ENCODE peak calls at places on chromosomes 4 and X, in seven cellular contexts. One of them, this sample, is unnamed.

GRCh38 chr4:124783847-124784246 is 71.3 kb upstream of the ANKRD50 start:
- DNase-seq in effector memory CD8-positive, alpha-beta T cell: no peak
- DNase-seq in iris pigment epithelial cell: peak
- DNase-seq in NCI-H1092 treated with DMSO at 0.1 percent for 48 hours: no peak
- DNase-seq in mesothelial cell of epicardium: no peak
- DNase-seq in NCI-H1105: no peak
- DNase-seq in T-cell: no peak
- DNase-seq in this sample: peak

GRCh38 chr4:48944659-48945290 is 38.2 kb upstream of the OCIAD2 start:
- DNase-seq in effector memory CD8-positive, alpha-beta T cell: no peak
- DNase-seq in NCI-H1105: no peak
- DNase-seq in NCI-H1092 treated with DMSO at 0.1 percent for 48 hours: no peak
- DNase-seq in mesothelial cell of epicardium: no peak
- DNase-seq in T-cell: peak
- DNase-seq in iris pigment epithelial cell: no peak
- DNase-seq in this sample: no peak

GRCh38 chr4:69995526-69996016 is at the start of gene STATH:
- DNase-seq in iris pigment epithelial cell: peak
- DNase-seq in NCI-H1105: no peak
- DNase-seq in T-cell: no peak
- DNase-seq in mesothelial cell of epicardium: no peak
- DNase-seq in NCI-H1092 treated with DMSO at 0.1 percent for 48 hours: no peak
- DNase-seq in effector memory CD8-positive, alpha-beta T cell: no peak
- DNase-seq in this sample: no peak

GRCh38 chrX:151901821-151902220 is 10.9 kb upstream of the MAGEA4 start:
- DNase-seq in effector memory CD8-positive, alpha-beta T cell: no peak
- DNase-seq in NCI-H1092 treated with DMSO at 0.1 percent for 48 hours: no peak
- DNase-seq in NCI-H1105: no peak
- DNase-seq in T-cell: no peak
- DNase-seq in mesothelial cell of epicardium: no peak
- DNase-seq in iris pigment epithelial cell: no peak
- DNase-seq in this sample: peak

GRCh38 chr4:140754918-140755810 is 1.0 kb downstream of the TBC1D9 start:
- DNase-seq in mesothelial cell of epicardium: no peak
- DNase-seq in T-cell: no peak
- DNase-seq in NCI-H1092 treated with DMSO at 0.1 percent for 48 hours: peak
- DNase-seq in effector memory CD8-positive, alpha-beta T cell: no peak
- DNase-seq in NCI-H1105: no peak
- DNase-seq in iris pigment epithelial cell: no peak
- DNase-seq in this sample: peak

GRCh38 chrX:110852180-110852579 is 56.6 kb upstream of the CHRDL1 start:
- DNase-seq in NCI-H1092 treated with DMSO at 0.1 percent for 48 hours: peak
- DNase-seq in NCI-H1105: no peak
- DNase-seq in iris pigment epithelial cell: peak
- DNase-seq in mesothelial cell of epicardium: no peak
- DNase-seq in T-cell: no peak
- DNase-seq in effector memory CD8-positive, alpha-beta T cell: no peak
- DNase-seq in this sample: peak

GRCh38 chr4:8118531-8118930 is 40.1 kb downstream of the ABLIM2 start:
- DNase-seq in effector memory CD8-positive, alpha-beta T cell: no peak
- DNase-seq in T-cell: no peak
- DNase-seq in NCI-H1092 treated with DMSO at 0.1 percent for 48 hours: no peak
- DNase-seq in mesothelial cell of epicardium: no peak
- DNase-seq in iris pigment epithelial cell: no peak
- DNase-seq in NCI-H1105: no peak
- DNase-seq in this sample: no peak

GRCh38 chr4:81498046-81498445 is 26.3 kb upstream of the RASGEF1B start:
- DNase-seq in T-cell: no peak
- DNase-seq in iris pigment epithelial cell: no peak
- DNase-seq in effector memory CD8-positive, alpha-beta T cell: no peak
- DNase-seq in NCI-H1105: no peak
- DNase-seq in mesothelial cell of epicardium: no peak
- DNase-seq in NCI-H1092 treated with DMSO at 0.1 percent for 48 hours: no peak
- DNase-seq in this sample: no peak

GRCh38 chr4:47668810-47669408 is 169.0 kb downstream of the CORIN start:
- DNase-seq in effector memory CD8-positive, alpha-beta T cell: peak
- DNase-seq in T-cell: no peak
- DNase-seq in iris pigment epithelial cell: peak
- DNase-seq in NCI-H1092 treated with DMSO at 0.1 percent for 48 hours: peak
- DNase-seq in NCI-H1105: peak
- DNase-seq in mesothelial cell of epicardium: no peak
- DNase-seq in this sample: peak

GRCh38 chrX:114152130-114152529 is 431.8 kb upstream of the HTR2C start:
- DNase-seq in NCI-H1105: no peak
- DNase-seq in NCI-H1092 treated with DMSO at 0.1 percent for 48 hours: no peak
- DNase-seq in T-cell: no peak
- DNase-seq in mesothelial cell of epicardium: no peak
- DNase-seq in effector memory CD8-positive, alpha-beta T cell: no peak
- DNase-seq in iris pigment epithelial cell: peak
- DNase-seq in this sample: peak

GRCh38 chr4:77187231-77187630 is 30.2 kb downstream of the CCNG2 start:
- DNase-seq in effector memory CD8-positive, alpha-beta T cell: no peak
- DNase-seq in mesothelial cell of epicardium: no peak
- DNase-seq in NCI-H1092 treated with DMSO at 0.1 percent for 48 hours: peak
- DNase-seq in T-cell: no peak
- DNase-seq in iris pigment epithelial cell: no peak
- DNase-seq in NCI-H1105: no peak
- DNase-seq in this sample: no peak

GRCh38 chrX:34130501-34130900 is 1.6 kb downstream of the FAM47A start:
- DNase-seq in T-cell: no peak
- DNase-seq in mesothelial cell of epicardium: no peak
- DNase-seq in effector memory CD8-positive, alpha-beta T cell: no peak
- DNase-seq in NCI-H1092 treated with DMSO at 0.1 percent for 48 hours: no peak
- DNase-seq in NCI-H1105: no peak
- DNase-seq in iris pigment epithelial cell: no peak
- DNase-seq in this sample: no peak

GRCh38 chr4:25032126-25032525 is 1.4 kb upstream of the LGI2 start:
- DNase-seq in NCI-H1092 treated with DMSO at 0.1 percent for 48 hours: no peak
- DNase-seq in T-cell: no peak
- DNase-seq in NCI-H1105: no peak
- DNase-seq in mesothelial cell of epicardium: no peak
- DNase-seq in iris pigment epithelial cell: peak
- DNase-seq in effector memory CD8-positive, alpha-beta T cell: no peak
- DNase-seq in this sample: peak

GRCh38 chr4:6446538-6447451 is 25.6 kb downstream of the PPP2R2C start:
- DNase-seq in mesothelial cell of epicardium: no peak
- DNase-seq in NCI-H1105: no peak
- DNase-seq in iris pigment epithelial cell: no peak
- DNase-seq in T-cell: no peak
- DNase-seq in effector memory CD8-positive, alpha-beta T cell: no peak
- DNase-seq in NCI-H1092 treated with DMSO at 0.1 percent for 48 hours: peak
- DNase-seq in this sample: no peak

GRCh38 chrX:109655802-109656201 is 30.8 kb upstream of the KCNE5 start:
- DNase-seq in T-cell: no peak
- DNase-seq in mesothelial cell of epicardium: no peak
- DNase-seq in NCI-H1105: no peak
- DNase-seq in NCI-H1092 treated with DMSO at 0.1 percent for 48 hours: no peak
- DNase-seq in iris pigment epithelial cell: no peak
- DNase-seq in effector memory CD8-positive, alpha-beta T cell: no peak
- DNase-seq in this sample: no peak

GRCh38 chr4:123939621-123940020 is 543.0 kb downstream of the SPRY1 start:
- DNase-seq in effector memory CD8-positive, alpha-beta T cell: no peak
- DNase-seq in T-cell: no peak
- DNase-seq in iris pigment epithelial cell: peak
- DNase-seq in mesothelial cell of epicardium: no peak
- DNase-seq in NCI-H1092 treated with DMSO at 0.1 percent for 48 hours: no peak
- DNase-seq in NCI-H1105: no peak
- DNase-seq in this sample: peak

GRCh38 chrX:45806410-45807121 is 605.9 kb upstream of the DIPK2B start:
- DNase-seq in NCI-H1092 treated with DMSO at 0.1 percent for 48 hours: no peak
- DNase-seq in iris pigment epithelial cell: peak
- DNase-seq in effector memory CD8-positive, alpha-beta T cell: peak
- DNase-seq in NCI-H1105: no peak
- DNase-seq in T-cell: peak
- DNase-seq in mesothelial cell of epicardium: no peak
- DNase-seq in this sample: peak

This sample was measured in LHCN-M2.